ENCODE peak calls at places on chromosomes 1 and 21, in nine cellular contexts. Z, D, O, H, V, N, J, X and W are unnamed samples.

GRCh38 chr21:28230559-28230958 is 762.1 kb downstream of the LTN1 start:
- DNase-seq in J (no peak), Z (no peak), V (no peak), O (no peak), X (no peak), H (no peak), D (no peak), N (no peak), W (no peak)

GRCh38 chr1:82110366-82111254 is 309.9 kb downstream of the ADGRL2 start:
- DNase-seq in X (no peak), V (no peak), J (no peak), D (no peak), O (no peak), N (no peak), Z (peak; percentile 21), H (no peak), W (no peak)

GRCh38 chr1:245016700-245017099 is 138.1 kb upstream of the KIF26B start:
- DNase-seq in X (no peak), J (no peak), N (no peak), D (no peak), V (no peak), O (no peak), Z (no peak), H (no peak), W (no peak)

GRCh38 chr1:6348511-6349191 is 44.9 kb downstream of the ACOT7 start:
- DNase-seq in Z (no peak), X (peak; percentile 76), D (peak; percentile 27), V (no peak), O (no peak), J (peak; percentile 25), H (peak; percentile 29), N (peak; percentile 39), W (peak; percentile 40)

GRCh38 chr1:236072001-236072400 is 7.1 kb upstream of the NID1 start:
- DNase-seq in H (no peak), V (no peak), X (no peak), O (no peak), D (no peak), Z (no peak), J (no peak), N (no peak), W (no peak)

GRCh38 chr1:240287722-240288121 is 196.0 kb downstream of the FMN2 start:
- DNase-seq in J (no peak), O (no peak), Z (no peak), X (no peak), D (no peak), H (no peak), V (no peak), N (no peak), W (no peak)

GRCh38 chr1:206903687-206904086 is 6.4 kb downstream of the IL24 start:
- DNase-seq in O (no peak), H (no peak), D (no peak), N (no peak), X (no peak), J (no peak), V (no peak), Z (no peak), W (no peak)

GRCh38 chr1:206802401-206802800 is 30.1 kb upstream of the IL10 start:
- DNase-seq in N (no peak), J (no peak), X (no peak), D (no peak), Z (no peak), H (no peak), O (no peak), V (no peak), W (no peak)

GRCh38 chr1:2279210-2279639 is 51.1 kb downstream of the SKI start:
- DNase-seq in H (no peak), O (no peak), J (no peak), N (no peak), Z (peak; percentile 63), D (no peak), X (no peak), V (no peak), W (no peak)

GRCh38 chr1:114105401-114105979 is 48.2 kb downstream of the SYT6 start:
- DNase-seq in N (no peak), X (no peak), Z (no peak), O (no peak), D (no peak), V (no peak), H (no peak), J (no peak), W (no peak)

GRCh38 chr1:183218981-183219621 is 33.0 kb downstream of the LAMC2 start:
- DNase-seq in D (no peak), N (no peak), Z (no peak), X (peak; percentile 68), O (no peak), V (no peak), H (peak; percentile 19), J (peak; percentile 3), W (peak; percentile 38)

GRCh38 chr21:15809818-15810217 is 80.0 kb downstream of the USP25 start:
- DNase-seq in D (no peak), O (no peak), H (no peak), N (no peak), V (no peak), X (no peak), J (no peak), Z (no peak), W (no peak)

GRCh38 chr1:167904641-167905040 is 9.3 kb downstream of the ADCY10 start:
- DNase-seq in O (no peak), V (no peak), H (no peak), D (no peak), Z (peak; percentile 29), X (no peak), J (no peak), N (no peak), W (no peak)

GRCh38 chr21:40765771-40766170 is 81.2 kb downstream of the DSCAM start:
- DNase-seq in H (no peak), O (no peak), V (no peak), Z (no peak), D (no peak), J (no peak), X (no peak), N (no peak), W (no peak)